ENCODE peak calls at places on chromosomes 16 and 17, in nine cellular contexts. M is PC-3, K is IMR-90, Y is HepG2, B is HCT116, W is mammary epithelial cell, V is fibroblast of lung, H is mesenchymal stem cell, O is colonic mucosa. E is an unnamed sample.

GRCh38 chr16:85838381-85838780 is 38.9 kb downstream of the COX4I1 start:
- DNase-seq in M (no peak), K (no peak), Y (no peak), B (no peak), W (no peak), V (no peak), H (no peak), O (no peak), E (peak; percentile 38)

GRCh38 chr16:72409428-72409827 is 237.5 kb upstream of the PMFBP1 start:
- DNase-seq in M (no peak), K (no peak), Y (peak; percentile 58), B (no peak), W (no peak), V (no peak), H (no peak), O (no peak), E (no peak)

GRCh38 chr17:8718001-8718563 is 26.6 kb downstream of the CCDC42 start:
- DNase-seq in M (no peak), K (no peak), Y (no peak), B (no peak), W (no peak), V (no peak), H (no peak), O (no peak), E (no peak)

GRCh38 chr17:76586741-76587487 is 1.3 kb upstream of the ST6GALNAC2 start:
- DNase-seq in M (no peak), K (no peak), Y (no peak), B (no peak), W (peak; percentile 73), V (no peak), H (no peak), O (no peak), E (no peak)

GRCh38 chr17:62760059-62760887 is 47.8 kb downstream of the MARCHF10 start:
- DNase-seq in M (no peak), K (peak; percentile 73), Y (no peak), B (no peak), W (no peak), V (peak; percentile 73), H (no peak), O (no peak), E (no peak)

GRCh38 chr17:76427457-76428231 is 25.3 kb downstream of the UBE2O start:
- DNase-seq in M (no peak), K (peak; percentile 73), Y (no peak), B (no peak), W (no peak), V (peak; percentile 76), H (peak; percentile 36), O (no peak), E (no peak)

GRCh38 chr16:49352923-49353322 is 20.7 kb upstream of the C16orf78 start:
- DNase-seq in M (peak; percentile 4), K (no peak), Y (peak; percentile 23), B (peak; percentile 6), W (no peak), V (no peak), H (peak; percentile 6), O (no peak), E (no peak)

GRCh38 chr17:5588584-5588983 is 4.3 kb upstream of the NLRP1 start:
- DNase-seq in M (no peak), K (no peak), Y (no peak), B (no peak), W (no peak), V (no peak), H (no peak), O (no peak), E (no peak)

GRCh38 chr17:59425085-59425901 is 93.8 kb downstream of the YPEL2 start:
- DNase-seq in M (no peak), K (peak; percentile 57), Y (no peak), B (no peak), W (no peak), V (peak; percentile 61), H (peak; percentile 92), O (no peak), E (peak; percentile 83)

GRCh38 chr17:63439682-63440081 is 6.4 kb downstream of the CYB561 start:
- DNase-seq in M (peak; percentile 68), K (peak; percentile 51), Y (no peak), B (no peak), W (no peak), V (peak; percentile 53), H (peak; percentile 58), O (no peak), E (no peak)

GRCh38 chr17:11264183-11264871 is 23.3 kb downstream of the SHISA6 start:
- DNase-seq in M (peak; percentile 3), K (no peak), Y (peak; percentile 3), B (peak; percentile 0), W (no peak), V (no peak), H (no peak), O (no peak), E (no peak)

GRCh38 chr16:19443659-19444058 is 26.0 kb downstream of the TMC5 start:
- DNase-seq in M (no peak), K (no peak), Y (no peak), B (no peak), W (no peak), V (no peak), H (no peak), O (no peak), E (no peak)

GRCh38 chr16:89106533-89107208 is 13.0 kb downstream of the ACSF3 start:
- DNase-seq in M (no peak), K (no peak), Y (no peak), B (no peak), W (no peak), V (no peak), H (no peak), O (no peak), E (peak; percentile 46)

GRCh38 chr17:47628014-47628413 is 21.7 kb upstream of the KPNB1 start:
- DNase-seq in M (no peak), K (no peak), Y (no peak), B (no peak), W (no peak), V (no peak), H (no peak), O (no peak), E (no peak)

GRCh38 chr17:43367588-43368242 is 31.1 kb upstream of the ARL4D start:
- DNase-seq in M (peak; percentile 90), K (peak; percentile 97), Y (peak; percentile 91), B (peak; percentile 96), W (peak; percentile 99), V (peak; percentile 97), H (peak; percentile 100), O (no peak), E (no peak)

GRCh38 chr17:65975878-65976277 is 216.1 kb downstream of the CEP112 start:
- DNase-seq in M (no peak), K (no peak), Y (no peak), B (no peak), W (no peak), V (no peak), H (no peak), O (no peak), E (no peak)
- H3K9ac ChIP-seq in M (no peak overlapping the region), K (no peak overlapping the region), Y (no peak overlapping the region), B (no peak overlapping the region), W (no peak overlapping the region), V (no peak overlapping the region), H (no peak overlapping the region), O (no peak overlapping the region), E (no peak overlapping the region)

GRCh38 chr16:68553186-68553585 is 14.1 kb downstream of the ZFP90 start:
- DNase-seq in M (no peak), K (no peak), Y (no peak), B (no peak), W (no peak), V (no peak), H (no peak), O (no peak), E (no peak)
- H3K9me3 ChIP-seq in M (peaks cover 3% of the 10 kb centered on the region), K (peaks cover 82% of the 10 kb centered on the region), Y (peaks cover 80% of the 10 kb centered on the region), B (peaks cover 32% of the 10 kb centered on the region), W (peaks cover 54% of the 10 kb centered on the region), V (no peaks in the 10 kb centered on the region), H (peaks cover 96% of the 10 kb centered on the region), O (no peaks in the 10 kb centered on the region), E (peaks cover 14% of the 10 kb centered on the region)

DNA sequence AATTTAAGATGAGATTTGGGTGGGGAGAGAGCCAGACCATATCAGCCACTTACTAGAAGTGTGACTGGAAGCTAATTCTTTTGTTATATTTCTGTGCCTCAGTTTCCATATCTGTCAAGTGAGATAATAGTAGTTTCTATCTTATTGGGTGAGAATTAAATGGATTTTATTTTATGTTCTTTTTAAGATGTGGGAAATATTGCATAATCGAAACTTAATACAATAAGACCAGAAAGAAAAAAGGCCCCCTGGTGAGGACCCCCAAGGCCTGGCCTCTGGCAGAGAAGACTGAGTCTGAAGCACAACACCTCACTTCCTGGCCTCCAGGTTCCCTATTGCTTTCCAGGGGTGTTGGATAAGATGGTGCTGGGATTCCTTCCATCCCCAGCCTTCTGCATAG is 13.7 kb downstream of the PLCG2 start:
- DNase-seq in M (no peak), K (no peak), Y (no peak), B (no peak), W (no peak), V (no peak), H (no peak), O (no peak), E (no peak)
- H3K27ac ChIP-seq in M (no peak overlapping the region), K (no peak overlapping the region), Y (no peak overlapping the region), B (no peak overlapping the region), W (no peak overlapping the region), V (no peak overlapping the region), H (no peak overlapping the region), O (no peak overlapping the region), E (no peak overlapping the region)

GRCh38 chr16:27401768-27402568 is at the start of gene IL21R:
- DNase-seq in M (no peak), K (peak; percentile 61), Y (no peak), B (no peak), W (no peak), V (peak; percentile 44), H (no peak), O (peak; percentile 57), E (peak; percentile 92)
- H3K9ac ChIP-seq in M (no peak within 1 kb of the TSS), K (peak within 1 kb of the TSS; percentile 48), Y (no peak within 1 kb of the TSS), B (no peak within 1 kb of the TSS), W (no peak within 1 kb of the TSS), V (no peak within 1 kb of the TSS), H (peak within 1 kb of the TSS; percentile 66), O (no peak within 1 kb of the TSS), E (no peak within 1 kb of the TSS)

GRCh38 chr16:35572186-35572585 is 2112.8 kb downstream of the TP53TG3F start:
- DNase-seq in M (no peak), K (no peak), Y (no peak), B (no peak), W (no peak), V (no peak), H (no peak), O (no peak), E (no peak)
- H3K9me3 ChIP-seq in M (peaks cover 4% of the 10 kb centered on the region), K (peaks cover 34% of the 10 kb centered on the region), Y (peaks cover 100% of the 10 kb centered on the region), B (no peaks in the 10 kb centered on the region), W (peaks cover 36% of the 10 kb centered on the region), V (no peaks in the 10 kb centered on the region), H (peaks cover 4% of the 10 kb centered on the region), O (no peaks in the 10 kb centered on the region), E (peaks cover 4% of the 10 kb centered on the region)

E was measured in kidney.